ENCODE peak calls at places on chromosomes 12 and 14, in four cellular contexts. One of them, this sample, is unnamed.

GRCh38 chr12:120199595-120200306 is 1.2 kb downstream of the RPLP0 start:
- DNase-seq in germinal center: no peak
- DNase-seq in iris pigment epithelial cell: peak; percentile 96
- DNase-seq in T-cell: no peak
- DNase-seq in this sample: no peak

GRCh38 chr12:85781751-85782150 is 54.5 kb downstream of the RASSF9 start:
- DNase-seq in iris pigment epithelial cell: no peak
- DNase-seq in T-cell: no peak
- DNase-seq in germinal center: no peak
- DNase-seq in this sample: no peak

GRCh38 chr12:131381716-131382430 is 329.0 kb upstream of the SFSWAP start:
- DNase-seq in iris pigment epithelial cell: no peak
- DNase-seq in germinal center: no peak
- DNase-seq in T-cell: no peak
- DNase-seq in this sample: no peak

GRCh38 chr12:6295187-6295811 is 15.2 kb upstream of the PLEKHG6 start:
- DNase-seq in germinal center: no peak
- DNase-seq in T-cell: no peak
- DNase-seq in iris pigment epithelial cell: peak; percentile 87
- DNase-seq in this sample: no peak

GRCh38 chr14:101112351-101113107 is 209.0 kb upstream of the RTL1 start:
- DNase-seq in germinal center: no peak
- DNase-seq in iris pigment epithelial cell: no peak
- DNase-seq in T-cell: no peak
- DNase-seq in this sample: no peak

GRCh38 chr14:86961106-86961716 is 1031.8 kb downstream of the GALC start:
- DNase-seq in T-cell: no peak
- DNase-seq in iris pigment epithelial cell: no peak
- DNase-seq in germinal center: no peak
- DNase-seq in this sample: no peak

GRCh38 chr12:81468206-81468605 is 290.9 kb downstream of the PPFIA2 start:
- DNase-seq in iris pigment epithelial cell: peak; percentile 45
- DNase-seq in T-cell: no peak
- DNase-seq in germinal center: no peak
- DNase-seq in this sample: no peak

GRCh38 chr14:100653409-100653808 is 66.2 kb upstream of the BEGAIN start:
- DNase-seq in iris pigment epithelial cell: no peak
- DNase-seq in germinal center: peak; percentile 52
- DNase-seq in T-cell: peak; percentile 25
- DNase-seq in this sample: no peak